ENCODE peak calls at places on chromosomes 3 and 15, in ten cellular contexts. C is activated T-cell treated with anti-CD3 and anti-CD28 coated beads for 1 hour; P is AG04449; R is H7; B is kidney tubule cell; K is fibroblast of the aortic adventitia; U is stimulated activated naive CD8-positive, alpha-beta T cell treated with anti-CD3 and anti-CD28 coated beads, Interleukin-15, Interleukin-2, amounts not matched to agents 100 U/mL and 50 U/mL, for 24 hours; T is stimulated activated CD8-positive, alpha-beta memory T cell treated with anti-CD3 and anti-CD28 coated beads, Interleukin-15, amount 100 ng/mL, for 4 hours; G is AG04450; D is astrocyte of the spinal cord. E is an unnamed sample.

GRCh38 chr3:56773588-56774330 is 28.0 kb downstream of the ARHGEF3 start:
- DNase-seq in C (no peak), P (no peak), U (no peak), G (no peak), B (no peak), R (no peak), T (no peak), D (no peak), K (no peak), E (no peak)

GRCh38 chr15:33201376-33202189 is 7.1 kb upstream of the FMN1 start:
- DNase-seq in T (peak; percentile 18), C (peak; percentile 24), K (peak; percentile 16), B (peak; percentile 97), G (no peak), P (no peak), D (peak; percentile 30), U (peak; percentile 58), R (peak; percentile 44), E (peak; percentile 13)

GRCh38 chr15:80418892-80419537 is 14.8 kb downstream of the ARNT2 start:
- DNase-seq in R (peak; percentile 56), U (no peak), T (no peak), K (peak; percentile 73), C (no peak), G (peak; percentile 26), B (peak; percentile 65), P (no peak), D (peak; percentile 49), E (no peak)

GRCh38 chr3:154955907-154956533 is 124.1 kb upstream of the MME start:
- DNase-seq in U (no peak), T (no peak), P (no peak), G (no peak), K (no peak), C (no peak), D (no peak), B (no peak), R (no peak), E (no peak)

GRCh38 chr15:40306371-40306770 is 1.4 kb downstream of the PLCB2 start:
- DNase-seq in U (no peak), G (no peak), P (no peak), B (no peak), C (no peak), K (no peak), D (no peak), T (no peak), R (no peak), E (no peak)

GRCh38 chr3:140342668-140343067 is 335.2 kb upstream of the TRIM42 start:
- DNase-seq in U (no peak), D (no peak), C (no peak), P (no peak), T (no peak), K (no peak), G (no peak), R (no peak), B (no peak), E (no peak)

GRCh38 chr3:105139851-105140560 is 226.7 kb upstream of the ALCAM start:
- DNase-seq in D (no peak), C (no peak), G (no peak), R (no peak), T (no peak), K (no peak), P (no peak), B (no peak), U (no peak), E (no peak)

GRCh38 chr3:42707620-42708355 is 5.2 kb upstream of the HHATL start:
- DNase-seq in C (no peak), G (no peak), D (no peak), U (no peak), K (no peak), B (no peak), R (no peak), T (no peak), P (no peak), E (no peak)

GRCh38 chr15:60966316-60966715 is 262.8 kb downstream of the RORA start:
- DNase-seq in D (no peak), T (no peak), K (peak; percentile 39), R (no peak), B (peak; percentile 84), U (no peak), P (no peak), G (no peak), C (no peak), E (no peak)

GRCh38 chr15:39692464-39693327 is 89.9 kb downstream of the FSIP1 start:
- DNase-seq in C (no peak), R (peak; percentile 16), B (peak; percentile 75), D (no peak), P (no peak), G (no peak), T (no peak), U (no peak), K (peak; percentile 51), E (no peak)

GRCh38 chr3:156135921-156136655 is 15.7 kb downstream of the KCNAB1 start:
- DNase-seq in T (no peak), D (no peak), C (no peak), G (no peak), K (no peak), P (no peak), B (no peak), R (no peak), U (peak; percentile 9), E (no peak)

GRCh38 chr3:32239638-32240550 is 1.4 kb downstream of the CMTM8 start:
- DNase-seq in D (peak; percentile 40), U (peak; percentile 43), K (no peak), P (no peak), R (peak; percentile 72), G (no peak), B (peak; percentile 35), T (no peak), C (peak; percentile 30), E (peak; percentile 29)

GRCh38 chr3:123816673-123817207 is 67.4 kb downstream of the MYLK start:
- DNase-seq in U (no peak), K (peak; percentile 96), G (peak; percentile 49), B (peak; percentile 59), P (peak; percentile 98), D (peak; percentile 51), T (no peak), R (no peak), C (no peak), E (no peak)

GRCh38 chr3:149466192-149466591 is 8.3 kb upstream of the TM4SF4 start:
- DNase-seq in B (peak; percentile 83), R (peak; percentile 55), C (no peak), G (peak; percentile 67), U (no peak), P (peak; percentile 59), K (peak; percentile 92), T (no peak), D (peak; percentile 85), E (no peak)

GRCh38 chr3:143286392-143287010 is 166.9 kb downstream of the CHST2 start:
- DNase-seq in R (no peak), D (no peak), K (no peak), T (no peak), B (no peak), G (no peak), C (no peak), P (no peak), U (no peak), E (no peak)

GRCh38 chr15:64412216-64412615 is 24.6 kb downstream of the TRIP4 start:
- DNase-seq in T (no peak), R (no peak), C (no peak), P (no peak), K (no peak), U (no peak), G (no peak), D (no peak), B (no peak), E (no peak)

GRCh38 chr3:158775001-158775400 is 26.9 kb upstream of the MFSD1 start:
- DNase-seq in R (no peak), P (no peak), T (no peak), D (no peak), K (peak; percentile 67), U (no peak), C (no peak), G (no peak), B (no peak), E (no peak)

GRCh38 chr15:78456391-78456790 is 18.4 kb downstream of the IREB2 start:
- DNase-seq in G (no peak), P (no peak), T (no peak), D (no peak), R (no peak), U (no peak), K (no peak), C (no peak), B (no peak), E (no peak)

GRCh38 chr3:184155644-184156521 is 706 bp downstream of the DVL3 start:
- DNase-seq in K (no peak), T (no peak), D (peak; percentile 42), B (peak; percentile 38), U (peak; percentile 64), G (no peak), R (peak; percentile 80), P (no peak), C (peak; percentile 24), E (no peak)

GRCh38 chr3:16048435-16049318 is 125.8 kb upstream of the GALNT15 start:
- DNase-seq in T (no peak), D (peak; percentile 81), P (no peak), U (peak; percentile 30), R (peak; percentile 78), B (peak; percentile 79), C (peak; percentile 12), G (peak; percentile 50), K (peak; percentile 88), E (no peak)

GRCh38 chr3:16723994-16724393 is 118.8 kb upstream of the DAZL start:
- DNase-seq in G (no peak), C (no peak), P (no peak), R (peak; percentile 61), D (peak; percentile 53), T (no peak), B (peak; percentile 72), U (no peak), K (peak; percentile 22), E (no peak)

GRCh38 chr3:32951410-32951811 is at the start of gene CCR4:
- DNase-seq in C (no peak), K (peak; percentile 39), G (no peak), B (no peak), R (no peak), T (no peak), P (no peak), D (no peak), U (peak; percentile 52), E (no peak)

GRCh38 chr15:92917606-92918407 is 17.7 kb downstream of the CHD2 start:
- DNase-seq in T (peak; percentile 69), D (peak; percentile 96), B (peak; percentile 94), R (peak; percentile 66), K (peak; percentile 99), U (peak; percentile 92), G (peak; percentile 83), C (peak; percentile 89), P (peak; percentile 54), E (peak; percentile 76)

GRCh38 chr3:138916824-138917223 is 30.1 kb downstream of the FOXL2 start:
- DNase-seq in R (no peak), T (no peak), P (no peak), K (no peak), G (no peak), B (peak; percentile 54), D (no peak), U (no peak), C (no peak), E (no peak)

GRCh38 chr3:11379238-11379823 is 107.1 kb downstream of the ATG7 start:
- DNase-seq in K (peak; percentile 84), C (no peak), P (no peak), R (peak; percentile 34), G (no peak), D (peak; percentile 84), T (no peak), U (no peak), B (peak; percentile 56), E (no peak)

GRCh38 chr15:80090879-80091503 is 31.5 kb downstream of the ZFAND6 start:
- DNase-seq in K (no peak), U (no peak), T (no peak), C (no peak), P (no peak), R (peak; percentile 9), G (no peak), B (peak; percentile 19), D (no peak), E (no peak)

GRCh38 chr3:120263792-120264191 is 21.2 kb downstream of the GPR156 start:
- DNase-seq in B (no peak), D (no peak), G (no peak), R (no peak), T (no peak), U (no peak), P (no peak), K (no peak), C (no peak), E (no peak)

E was measured in progenitor cell of endocrine pancreas.